ENCODE peak calls at places on chromosomes 11 and 22, in seven cellular contexts. V is gastrocnemius medialis, P is IMR-90, Z is pancreas, F is A549, W is cardiac muscle cell, S is fibroblast of lung. N is an unnamed sample.

GRCh38 chr11:72741429-72741833 is 10.8 kb downstream of the ARAP1 start:
- DNase-seq in W (no peak), P (no peak), V (no peak), S (peak; percentile 16), Z (no peak), F (no peak), N (peak; percentile 88)

GRCh38 chr11:10520562-10520961 is 20.4 kb downstream of the RNF141 start:
- DNase-seq in W (no peak), Z (no peak), P (no peak), S (no peak), F (no peak), V (no peak), N (no peak)

GRCh38 chr11:107549253-107549953 is 16.1 kb downstream of the ALKBH8 start:
- DNase-seq in S (no peak), Z (no peak), V (no peak), W (peak; percentile 65), F (no peak), P (peak; percentile 51), N (no peak)

GRCh38 chr11:35539781-35540281 is 14.4 kb upstream of the PAMR1 start:
- DNase-seq in F (no peak), S (peak; percentile 70), W (peak; percentile 97), V (peak; percentile 36), Z (no peak), P (peak; percentile 86), N (peak; percentile 77)

GRCh38 chr11:2432171-2432621 is 12.1 kb downstream of the TRPM5 start:
- DNase-seq in V (no peak), P (no peak), Z (no peak), W (no peak), F (no peak), S (no peak), N (no peak)

GRCh38 chr11:125886997-125887372 is 483 bp upstream of the HYLS1 start:
- DNase-seq in P (no peak), S (peak; percentile 10), Z (peak; percentile 42), V (no peak), W (peak; percentile 42), F (no peak), N (no peak)

GRCh38 chr11:17722000-17722643 is 2.8 kb downstream of the MYOD1 start:
- DNase-seq in S (peak; percentile 27), V (peak; percentile 54), Z (no peak), F (peak; percentile 48), P (peak; percentile 11), W (peak; percentile 30), N (no peak)

GRCh38 chr22:28714043-28714442 is 27.6 kb downstream of the CHEK2 start:
- DNase-seq in W (no peak), P (no peak), S (peak; percentile 23), Z (no peak), V (no peak), F (no peak), N (no peak)

GRCh38 chr11:235180-235997 is 753 bp downstream of the SIRT3 start:
- DNase-seq in Z (no peak), P (peak; percentile 32), S (peak; percentile 45), F (no peak), V (no peak), W (no peak), N (no peak)

GRCh38 chr22:44664149-44664548 is 37.9 kb upstream of the PRR5 start:
- DNase-seq in F (no peak), P (peak; percentile 61), Z (peak; percentile 59), W (peak; percentile 79), S (peak; percentile 20), V (peak; percentile 44), N (no peak)

GRCh38 chr22:24224468-24224867 is 20.4 kb downstream of the GGT5 start:
- DNase-seq in S (no peak), Z (no peak), W (no peak), P (no peak), V (no peak), F (no peak), N (no peak)

GRCh38 chr22:44330727-44331660 is 18.2 kb upstream of the SHISAL1 start:
- DNase-seq in V (no peak), S (no peak), P (no peak), Z (no peak), W (no peak), F (no peak), N (no peak)

GRCh38 chr11:75293903-75294302 is 53.3 kb downstream of the TPBGL start:
- DNase-seq in S (no peak), W (no peak), P (no peak), Z (no peak), V (no peak), F (no peak), N (no peak)

GRCh38 chr11:118012083-118012669 is 26.0 kb downstream of the IL10RA start:
- DNase-seq in W (peak; percentile 33), P (peak; percentile 1), V (no peak), F (no peak), Z (no peak), S (peak; percentile 15), N (no peak)

GRCh38 chr11:34671117-34671516 is 50.2 kb downstream of the EHF start:
- DNase-seq in S (no peak), Z (no peak), V (no peak), P (no peak), F (no peak), W (no peak), N (no peak)

DNA sequence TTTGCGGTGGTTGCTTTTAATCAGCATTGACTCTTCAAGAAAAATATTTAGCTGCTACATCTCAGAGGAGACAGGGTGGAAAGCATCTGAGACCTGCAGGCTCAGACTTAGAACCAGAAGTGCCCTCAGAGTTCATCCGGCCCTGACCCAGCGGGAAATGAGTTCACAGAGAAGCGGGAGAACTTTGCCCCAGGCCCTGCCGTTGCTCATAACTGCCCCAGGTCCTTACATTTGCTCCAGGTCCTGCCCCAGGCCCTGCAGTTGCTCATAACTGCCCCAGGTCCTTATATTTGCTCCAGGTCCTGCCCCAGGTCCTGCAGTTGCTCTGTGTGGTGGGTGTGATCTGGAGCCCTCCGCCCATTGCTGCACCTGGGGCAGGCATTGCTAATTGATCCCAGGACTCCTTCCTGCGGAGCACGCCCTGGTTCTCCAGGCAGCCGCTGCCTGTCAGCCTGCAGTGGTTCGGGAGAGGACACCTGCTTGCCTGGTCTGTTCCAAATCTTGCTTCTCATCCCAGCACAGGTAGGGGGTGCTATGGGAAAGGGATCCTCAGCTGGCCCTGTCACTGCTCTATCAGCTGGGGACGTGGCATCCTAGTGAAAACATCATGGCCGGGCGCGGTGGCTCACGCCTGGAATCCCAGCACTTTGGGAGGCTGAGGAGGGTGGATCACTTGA is 58.1 kb upstream of the PPP6R3 start:
- DNase-seq in S (no peak), W (no peak), F (no peak), Z (no peak), V (no peak), P (no peak), N (no peak)
- TF ChIP-seq CTCF in S (no peak), W (no peak), F (no peak), Z (no peak), V (no peak), P (no peak), N (no peak)

GRCh38 chr11:103749158-103749557 is 287.3 kb upstream of the DDI1 start:
- DNase-seq in F (no peak), P (peak; percentile 9), Z (no peak), V (no peak), W (no peak), S (peak; percentile 27), N (no peak)
- H3K4me1 ChIP-seq in F (no peaks in the 10 kb centered on the region), P (no peaks in the 10 kb centered on the region), Z (no peaks in the 10 kb centered on the region), V (no peaks in the 10 kb centered on the region), W (no peaks in the 10 kb centered on the region), S (no peaks in the 10 kb centered on the region), N (no peaks in the 10 kb centered on the region)

DNA sequence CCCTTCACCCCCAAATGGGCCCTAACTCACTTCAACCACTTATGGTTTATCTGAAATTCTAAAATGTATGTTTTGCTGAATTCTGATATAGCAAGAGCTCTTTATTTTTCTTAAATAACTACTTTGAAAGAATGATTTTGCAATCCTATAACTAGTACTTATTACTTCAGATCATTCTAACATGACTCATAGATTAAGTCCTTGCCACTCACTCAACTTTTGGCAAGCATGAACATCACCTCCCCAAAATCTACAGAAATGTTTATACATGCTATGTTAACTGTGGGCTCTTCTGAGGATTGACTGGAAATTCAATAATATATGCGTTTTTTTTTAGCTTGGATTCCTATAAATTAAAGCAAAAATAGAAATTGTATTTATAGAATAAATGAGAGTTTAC is 367.4 kb upstream of the FAT3 start:
- DNase-seq in F (no peak), W (peak; percentile 48), V (no peak), Z (no peak), P (no peak), S (peak; percentile 28), N (no peak)
- H3K4me3 ChIP-seq in F (no peak overlapping the region), W (no peak overlapping the region), V (no peak overlapping the region), Z (no peak overlapping the region), P (no peak overlapping the region), S (no peak overlapping the region), N (no peak overlapping the region)

GRCh38 chr22:26563022-26563421 is 26.9 kb downstream of the TPST2 start:
- DNase-seq in F (no peak), W (no peak), S (no peak), V (peak; percentile 38), P (no peak), Z (peak; percentile 56), N (no peak)
- TF ChIP-seq CTCF in F (no peak), W (no peak), S (no peak), V (peak; percentile 13), P (no peak), Z (no peak), N (no peak)

GRCh38 chr11:44675906-44676305 is 50.9 kb upstream of the TSPAN18 start:
- DNase-seq in P (no peak), V (no peak), S (no peak), W (no peak), Z (no peak), F (no peak), N (no peak)

GRCh38 chr11:44670814-44671213 is 55.9 kb upstream of the TSPAN18 start:
- DNase-seq in W (no peak), Z (no peak), S (no peak), F (no peak), P (no peak), V (no peak), N (no peak)

GRCh38 chr11:44673691-44674090 is 53.1 kb upstream of the TSPAN18 start:
- DNase-seq in S (no peak), W (no peak), Z (no peak), V (no peak), F (no peak), P (no peak), N (no peak)

GRCh38 chr11:44671234-44671633 is 55.5 kb upstream of the TSPAN18 start:
- DNase-seq in Z (no peak), W (no peak), F (no peak), S (no peak), P (no peak), V (no peak), N (no peak)

DNA sequence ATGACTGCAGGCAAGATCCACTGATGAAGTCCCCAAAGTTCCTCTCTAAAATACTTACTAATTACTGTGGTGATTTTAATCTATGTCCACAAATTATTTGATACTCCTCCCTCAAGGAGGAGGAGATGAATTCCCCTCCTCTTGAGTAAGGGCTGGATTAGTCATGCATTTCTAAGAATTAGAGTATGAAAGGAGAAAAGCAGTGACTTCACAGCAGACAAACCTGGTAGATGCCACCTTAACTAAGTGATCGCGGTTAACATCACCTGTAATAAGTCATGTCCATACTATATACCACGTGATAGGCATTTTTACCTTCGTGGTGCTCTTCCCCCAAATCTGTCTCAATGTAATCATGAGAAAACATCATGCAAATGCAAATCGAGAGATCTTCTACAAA is 52.0 kb upstream of the TSPAN18 start:
- DNase-seq in W (no peak), V (no peak), P (no peak), F (no peak), Z (no peak), S (no peak), N (no peak)
- H3K4me1 ChIP-seq in W (no peaks in the 10 kb centered on the region), V (no peaks in the 10 kb centered on the region), P (no peaks in the 10 kb centered on the region), F (no peaks in the 10 kb centered on the region), Z (no peaks in the 10 kb centered on the region), S (no peaks in the 10 kb centered on the region), N (no peaks in the 10 kb centered on the region)

N was measured in Caco-2.